ENCODE peak calls at places on chromosome 6, in four cellular contexts. H, R, F and Z are unnamed samples. For H3K9me3 and H3K36me3, the result is how much of the 10 kb centered on the place peaks cover.

GRCh38 chr6:27814665-27815424 is 97.4 kb downstream of the OR2B2 start:
- DNase-seq in F (peak), H (peak), R (peak), Z (peak)

GRCh38 chr6:132357120-132357519 is 44.2 kb downstream of the MOXD1 start:
- DNase-seq in R (no peak), H (no peak), F (peak), Z (no peak)

GRCh38 chr6:227074-227782 is 65.1 kb upstream of the DUSP22 start:
- DNase-seq in F (peak), R (no peak), H (no peak), Z (no peak)

GRCh38 chr6:41723178-41723935 is 12.1 kb downstream of the TFEB start:
- DNase-seq in R (no peak), F (peak), H (peak), Z (peak)

GRCh38 chr6:118320652-118321051 is 227.4 kb upstream of the PLN start:
- DNase-seq in R (no peak), F (peak), H (no peak), Z (peak)

GRCh38 chr6:148389917-148390316 is 47.3 kb downstream of the SASH1 start:
- DNase-seq in F (no peak), R (no peak), H (no peak), Z (no peak)

GRCh38 chr6:144285798-144286502 is 815 bp downstream of the UTRN start:
- DNase-seq in R (peak), F (peak), H (peak), Z (peak)

GRCh38 chr6:138999949-139000725 is 12.1 kb upstream of the REPS1 start:
- DNase-seq in R (no peak), F (no peak), H (no peak), Z (no peak)

GRCh38 chr6:103011605-103012004 is 1618.1 kb downstream of the GRIK2 start:
- DNase-seq in H (no peak), F (no peak), R (no peak), Z (no peak)
- H3K9me3 ChIP-seq in H (under half), F (under half), R (under half), Z (under half)

GRCh38 chr6:45421700-45422540 is 44.2 kb upstream of the SUPT3H start:
- DNase-seq in R (peak), F (peak), H (peak), Z (peak)

GRCh38 chr6:45422541-45423110 is 44.9 kb upstream of the SUPT3H start:
- DNase-seq in F (peak), H (peak), R (no peak), Z (peak)

GRCh38 chr6:45424628-45424955 is 46.9 kb upstream of the SUPT3H start:
- DNase-seq in H (no peak), R (no peak), F (no peak), Z (no peak)

GRCh38 chr6:45423901-45424627 is 46.3 kb upstream of the SUPT3H start:
- DNase-seq in H (peak), F (no peak), R (peak), Z (no peak)

GRCh38 chr6:45423111-45423900 is 45.6 kb upstream of the SUPT3H start:
- DNase-seq in F (peak), H (peak), R (peak), Z (peak)
- TF ChIP-seq EZH2 in F (no peak), H (peak), R (peak), Z (no peak)

DNA sequence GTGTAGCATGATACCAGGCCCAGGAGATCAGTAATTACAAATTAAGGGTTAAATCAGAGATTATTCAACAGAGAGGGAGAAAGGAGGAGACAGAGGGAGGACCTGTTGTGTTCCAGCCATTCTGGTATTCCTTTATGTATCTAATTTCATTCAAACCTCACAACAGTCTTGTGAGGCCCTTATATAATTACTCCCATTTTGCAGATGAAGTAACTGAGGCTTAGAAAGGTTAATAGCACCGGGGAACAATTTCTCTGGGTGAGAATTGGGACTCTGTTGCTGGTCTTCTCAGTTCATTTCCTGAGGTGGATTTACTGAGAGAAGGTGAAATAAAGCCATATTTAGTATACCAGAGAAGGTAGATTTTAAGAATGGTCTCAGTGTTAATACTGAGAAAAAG is 66.6 kb downstream of the C6orf52 start:
- DNase-seq in F (no peak), R (no peak), H (no peak), Z (no peak)
- H3K36me3 ChIP-seq in F (under half), R (under half), H (under half), Z (under half)

DNA sequence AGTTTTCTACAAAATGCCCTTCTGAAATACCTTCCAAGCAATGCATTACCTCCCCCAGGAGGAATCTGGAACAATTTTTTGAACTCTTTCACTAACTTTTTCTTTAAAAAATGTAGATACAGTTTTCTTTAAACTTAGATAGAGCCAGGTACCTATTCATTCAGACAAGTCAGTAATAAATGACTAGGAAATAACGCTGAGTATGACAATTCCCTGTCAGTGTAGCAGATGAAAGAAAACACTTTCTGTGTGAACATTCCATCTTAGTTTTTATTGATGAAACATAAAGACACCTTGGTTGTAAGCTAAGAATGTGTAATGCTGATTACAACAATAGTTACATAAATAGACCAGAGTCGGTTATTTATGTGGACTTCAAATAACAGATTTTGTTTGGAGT is 19.4 kb upstream of the QKI start:
- DNase-seq in H (no peak), R (no peak), F (no peak), Z (no peak)
- H3K9me3 ChIP-seq in H (under half), R (under half), F (under half), Z (under half)

DNA sequence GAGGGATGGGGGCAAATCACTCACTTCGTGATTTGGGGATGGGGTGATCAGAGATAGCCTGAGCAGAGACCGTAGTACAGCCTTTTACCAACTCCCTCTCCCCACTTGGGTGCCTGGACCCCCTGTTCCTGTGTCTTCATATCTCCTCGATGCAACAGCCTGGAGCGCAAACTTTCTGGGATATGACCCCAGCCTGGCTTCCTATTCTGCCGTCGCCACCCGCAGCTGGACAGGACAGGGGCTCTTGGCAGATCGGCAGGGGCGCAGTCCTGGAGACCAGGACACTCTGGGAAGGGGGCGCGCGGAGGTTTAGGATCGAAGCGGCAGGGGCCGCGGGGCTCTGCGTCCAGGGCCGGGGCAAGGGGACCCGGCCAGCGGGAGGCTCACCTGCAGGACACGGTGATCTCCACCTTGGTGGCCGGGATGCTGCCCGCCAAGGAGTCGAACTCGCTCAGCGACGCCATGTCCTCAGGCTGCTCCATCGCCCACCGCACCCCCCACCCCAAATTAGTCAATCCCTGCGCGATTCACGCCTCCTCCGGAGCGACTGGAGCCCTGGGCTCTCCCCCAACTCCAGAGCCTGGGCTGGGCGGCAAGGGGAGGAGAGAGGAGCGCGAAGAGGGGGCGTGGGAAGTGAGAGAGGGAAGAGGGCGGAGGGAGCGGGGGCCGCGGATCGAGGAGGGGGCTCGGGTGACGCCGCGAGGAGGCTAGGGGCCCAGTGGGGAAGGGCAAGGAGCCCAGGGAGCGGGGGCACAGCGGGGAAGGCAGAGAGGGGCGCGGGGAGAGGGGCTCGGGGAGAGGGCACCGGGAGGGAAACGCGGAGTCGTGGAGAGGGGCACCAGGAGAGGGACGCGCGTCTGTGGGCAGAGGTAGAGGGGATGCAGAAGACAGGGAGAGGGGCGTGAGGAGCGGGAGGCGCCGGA is at the start of gene CPNE5:
- DNase-seq in F (peak), R (peak), H (peak), Z (peak)
- TF ChIP-seq EZH2 in F (no peak), R (peak), H (peak), Z (no peak)

GRCh38 chr6:145368075-145368474 is 367.2 kb downstream of the EPM2A start:
- DNase-seq in H (no peak), R (no peak), F (peak), Z (no peak)

GRCh38 chr6:145372671-145373123 is 362.6 kb downstream of the EPM2A start:
- DNase-seq in R (no peak), H (no peak), F (peak), Z (peak)

GRCh38 chr6:145367149-145367548 is 368.2 kb downstream of the EPM2A start:
- DNase-seq in H (no peak), F (no peak), R (no peak), Z (no peak)

GRCh38 chr6:145373826-145374225 is 361.5 kb downstream of the EPM2A start:
- DNase-seq in H (no peak), R (no peak), F (no peak), Z (no peak)

DNA sequence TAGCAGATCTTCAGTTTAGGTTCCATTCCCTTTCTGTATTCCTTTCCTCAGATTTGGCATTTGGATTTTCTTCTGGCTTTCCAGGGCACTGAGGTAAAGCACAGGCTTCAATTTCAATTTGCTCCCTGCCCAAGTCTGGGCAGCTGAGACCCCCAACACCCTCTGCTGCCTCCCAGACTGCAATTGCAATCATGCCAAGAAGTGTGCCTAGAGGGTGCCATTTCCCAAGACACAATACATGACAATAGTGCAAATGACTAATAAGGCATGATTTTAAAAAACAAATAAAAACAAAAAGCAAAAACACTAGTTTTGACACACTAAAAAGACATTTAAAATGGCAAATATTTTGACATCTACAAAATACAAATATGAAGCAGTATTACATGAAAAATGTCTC is 364.8 kb downstream of the EPM2A start:
- DNase-seq in R (no peak), F (no peak), H (no peak), Z (no peak)
- H3K36me3 ChIP-seq in R (under half), F (under half), H (under half), Z (under half)